ENCODE peak calls at places on chromosomes 6 and 20, in nine cellular contexts. U is GM06990; O is progenitor cell of endocrine pancreas; X is stimulated activated CD8-positive, alpha-beta memory T cell treated with anti-CD3 and anti-CD28 coated beads, Interleukin-15, amount 100 ng/mL, for 24 hours; G is amygdala; Z is CD4-positive, alpha-beta T cell; Y is GM03348; F is CD8-positive, alpha-beta memory T cell; T is NAMALWA. H is an unnamed sample.

GRCh38 chr6:41536884-41537347 is 9.3 kb upstream of the FOXP4 start:
- DNase-seq in G (no peak), U (no peak), O (no peak), Z (no peak), Y (no peak), X (no peak), T (no peak), F (no peak), H (no peak)

GRCh38 chr6:170456334-170456733 is 96.8 kb downstream of the PSMB1 start:
- DNase-seq in Y (no peak), G (no peak), X (no peak), Z (no peak), F (no peak), T (no peak), O (no peak), U (no peak), H (no peak)

GRCh38 chr20:33947709-33948295 is 45.9 kb upstream of the RALY start:
- DNase-seq in Y (no peak), X (no peak), O (no peak), F (peak), U (no peak), Z (peak), G (no peak), T (peak), H (no peak)

GRCh38 chr6:109471105-109471810 is 11.8 kb downstream of the ZBTB24 start:
- DNase-seq in Z (no peak), G (no peak), F (no peak), T (no peak), Y (no peak), U (no peak), X (no peak), O (no peak), H (no peak)

GRCh38 chr6:49766762-49767161 is 20.3 kb downstream of the PGK2 start:
- DNase-seq in U (no peak), Y (no peak), G (no peak), F (no peak), T (no peak), O (no peak), X (no peak), Z (no peak), H (no peak)

GRCh38 chr20:48744515-48744914 is 83.3 kb downstream of the PREX1 start:
- DNase-seq in T (no peak), F (no peak), U (no peak), O (no peak), Y (no peak), X (no peak), G (no peak), Z (no peak), H (no peak)

GRCh38 chr6:30885999-30886896 is 1.9 kb downstream of the DDR1 start:
- DNase-seq in G (peak), X (no peak), Y (peak), T (no peak), O (no peak), U (no peak), F (no peak), Z (no peak), H (no peak)

GRCh38 chr6:119351005-119351394 is 1.4 kb upstream of the MAN1A1 start:
- DNase-seq in G (no peak), Y (peak), F (peak), Z (no peak), U (no peak), X (no peak), T (peak), O (no peak), H (no peak)

GRCh38 chr6:26743157-26743821 is 83.7 kb upstream of the ZNF322 start:
- DNase-seq in O (peak), F (no peak), T (no peak), Z (no peak), U (no peak), G (no peak), Y (peak), X (no peak), H (no peak)

GRCh38 chr6:162443101-162443500 is 284.5 kb downstream of the PRKN start:
- DNase-seq in Z (no peak), G (peak), O (no peak), U (no peak), F (no peak), X (no peak), T (no peak), Y (no peak), H (no peak)

GRCh38 chr20:4065405-4065841 is 50.1 kb upstream of the RNF24 start:
- DNase-seq in O (no peak), G (no peak), U (no peak), Z (no peak), Y (peak), X (no peak), F (no peak), T (no peak), H (no peak)

GRCh38 chr6:112113371-112113770 is 26.0 kb downstream of the FAM229B start:
- DNase-seq in Z (no peak), F (no peak), G (no peak), Y (no peak), T (no peak), U (no peak), O (no peak), X (no peak), H (no peak)

GRCh38 chr20:47125553-47126373 is 230.7 kb downstream of the ZMYND8 start:
- DNase-seq in U (no peak), F (no peak), Z (no peak), O (no peak), T (no peak), Y (peak), X (no peak), G (no peak), H (peak)

GRCh38 chr6:155850408-155850841 is 394.8 kb upstream of the NOX3 start:
- DNase-seq in Y (no peak), X (no peak), G (no peak), Z (no peak), F (no peak), O (no peak), U (no peak), T (no peak), H (no peak)

GRCh38 chr6:34383171-34383631 is 9.3 kb downstream of the NUDT3 start:
- DNase-seq in Z (no peak), Y (no peak), O (no peak), G (no peak), U (no peak), X (no peak), T (no peak), F (no peak), H (no peak)

GRCh38 chr6:168179133-168179532 is 100.1 kb upstream of the FRMD1 start:
- DNase-seq in U (no peak), F (no peak), Y (no peak), G (no peak), X (no peak), O (no peak), Z (no peak), T (no peak), H (no peak)

GRCh38 chr6:31058128-31058894 is 48.0 kb downstream of the MUC22 start:
- DNase-seq in X (no peak), O (no peak), F (no peak), Y (peak), T (peak), G (no peak), Z (no peak), U (no peak), H (no peak)

GRCh38 chr6:168938546-168938945 is 315.1 kb downstream of the THBS2 start:
- DNase-seq in Y (no peak), X (no peak), O (no peak), Z (no peak), U (no peak), G (no peak), F (no peak), T (no peak), H (no peak)

GRCh38 chr6:143682805-143683204 is 5.0 kb downstream of the PHACTR2 start:
- DNase-seq in G (no peak), F (no peak), T (no peak), U (no peak), O (no peak), Z (no peak), Y (no peak), X (no peak), H (no peak)

GRCh38 chr6:43129434-43130194 is 41.5 kb upstream of the SRF start:
- DNase-seq in U (no peak), Y (peak), Z (peak), F (no peak), O (no peak), T (peak), X (no peak), G (no peak), H (no peak)

GRCh38 chr6:135002229-135002844 is 52.3 kb downstream of the HBS1L start:
- DNase-seq in X (no peak), T (peak), Z (no peak), Y (peak), G (no peak), U (peak), F (no peak), O (no peak), H (no peak)

GRCh38 chr6:133362813-133363212 is 121.7 kb downstream of the EYA4 start:
- DNase-seq in Z (no peak), O (no peak), Y (no peak), F (no peak), X (no peak), G (no peak), T (no peak), U (no peak), H (no peak)

GRCh38 chr6:150607044-150607650 is 7.5 kb downstream of the PLEKHG1 start:
- DNase-seq in T (no peak), O (no peak), Z (no peak), F (no peak), G (no peak), Y (no peak), X (no peak), U (no peak), H (no peak)

GRCh38 chr6:13485923-13486557 is 1.4 kb downstream of the GFOD1 start:
- DNase-seq in F (peak), O (no peak), G (peak), X (peak), Z (no peak), T (peak), U (peak), Y (peak), H (no peak)

H was measured in tibial nerve.